ENCODE peak calls at places on chromosomes 3 and 15, in four cellular contexts. One of them, this sample, is unnamed.

GRCh38 chr15:58521293-58521991 is 89.7 kb downstream of the LIPC start:
- DNase-seq in aorta: peak; percentile 83
- DNase-seq in A673: peak; percentile 76
- DNase-seq in activated CD4-positive, alpha-beta T cell treated with anti-CD3 and anti-CD28 coated beads, Interleukin-2, amount 10 ng/mL, durations not matched to agents 7 days and 5 days: no peak
- DNase-seq in this sample: peak; percentile 97

GRCh38 chr3:45528429-45528828 is 66.1 kb upstream of the LIMD1 start:
- DNase-seq in aorta: no peak
- DNase-seq in A673: no peak
- DNase-seq in activated CD4-positive, alpha-beta T cell treated with anti-CD3 and anti-CD28 coated beads, Interleukin-2, amount 10 ng/mL, durations not matched to agents 7 days and 5 days: no peak
- DNase-seq in this sample: no peak

GRCh38 chr3:53192608-53193007 is 31.6 kb downstream of the PRKCD start:
- DNase-seq in A673: no peak
- DNase-seq in activated CD4-positive, alpha-beta T cell treated with anti-CD3 and anti-CD28 coated beads, Interleukin-2, amount 10 ng/mL, durations not matched to agents 7 days and 5 days: no peak
- DNase-seq in aorta: no peak
- DNase-seq in this sample: no peak

GRCh38 chr3:9781978-9782575 is 10.2 kb downstream of the TADA3 start:
- DNase-seq in aorta: no peak
- DNase-seq in activated CD4-positive, alpha-beta T cell treated with anti-CD3 and anti-CD28 coated beads, Interleukin-2, amount 10 ng/mL, durations not matched to agents 7 days and 5 days: no peak
- DNase-seq in A673: no peak
- DNase-seq in this sample: no peak

GRCh38 chr3:43736558-43736995 is 45.8 kb downstream of the ABHD5 start:
- DNase-seq in activated CD4-positive, alpha-beta T cell treated with anti-CD3 and anti-CD28 coated beads, Interleukin-2, amount 10 ng/mL, durations not matched to agents 7 days and 5 days: no peak
- DNase-seq in aorta: no peak
- DNase-seq in A673: no peak
- DNase-seq in this sample: no peak

GRCh38 chr15:70650567-70650966 is 112.8 kb downstream of the UACA start:
- DNase-seq in A673: no peak
- DNase-seq in activated CD4-positive, alpha-beta T cell treated with anti-CD3 and anti-CD28 coated beads, Interleukin-2, amount 10 ng/mL, durations not matched to agents 7 days and 5 days: no peak
- DNase-seq in aorta: no peak
- DNase-seq in this sample: no peak

GRCh38 chr3:125374501-125374995 is 577 bp downstream of the ZNF148 start:
- DNase-seq in aorta: peak; percentile 55
- DNase-seq in A673: peak; percentile 45
- DNase-seq in activated CD4-positive, alpha-beta T cell treated with anti-CD3 and anti-CD28 coated beads, Interleukin-2, amount 10 ng/mL, durations not matched to agents 7 days and 5 days: peak; percentile 19
- DNase-seq in this sample: no peak

GRCh38 chr3:196620228-196620627 is 19.3 kb upstream of the NRROS start:
- DNase-seq in A673: no peak
- DNase-seq in aorta: peak; percentile 68
- DNase-seq in activated CD4-positive, alpha-beta T cell treated with anti-CD3 and anti-CD28 coated beads, Interleukin-2, amount 10 ng/mL, durations not matched to agents 7 days and 5 days: no peak
- DNase-seq in this sample: peak; percentile 87

GRCh38 chr15:89666858-89667705 is 11.8 kb upstream of the KIF7 start:
- DNase-seq in activated CD4-positive, alpha-beta T cell treated with anti-CD3 and anti-CD28 coated beads, Interleukin-2, amount 10 ng/mL, durations not matched to agents 7 days and 5 days: no peak
- DNase-seq in aorta: no peak
- DNase-seq in A673: no peak
- DNase-seq in this sample: no peak

GRCh38 chr15:74960286-74960685 is 3.7 kb upstream of the RPP25 start:
- DNase-seq in activated CD4-positive, alpha-beta T cell treated with anti-CD3 and anti-CD28 coated beads, Interleukin-2, amount 10 ng/mL, durations not matched to agents 7 days and 5 days: no peak
- DNase-seq in aorta: no peak
- DNase-seq in A673: no peak
- DNase-seq in this sample: no peak

GRCh38 chr15:34953851-34954250 is 15.7 kb downstream of the AQR start:
- DNase-seq in activated CD4-positive, alpha-beta T cell treated with anti-CD3 and anti-CD28 coated beads, Interleukin-2, amount 10 ng/mL, durations not matched to agents 7 days and 5 days: no peak
- DNase-seq in aorta: no peak
- DNase-seq in A673: no peak
- DNase-seq in this sample: no peak

GRCh38 chr3:190070623-190071347 is 49.9 kb downstream of the P3H2 start:
- DNase-seq in A673: peak; percentile 33
- DNase-seq in activated CD4-positive, alpha-beta T cell treated with anti-CD3 and anti-CD28 coated beads, Interleukin-2, amount 10 ng/mL, durations not matched to agents 7 days and 5 days: no peak
- DNase-seq in aorta: no peak
- DNase-seq in this sample: no peak

GRCh38 chr3:48993834-48994233 is 3.8 kb downstream of the P4HTM start:
- DNase-seq in A673: no peak
- DNase-seq in aorta: no peak
- DNase-seq in activated CD4-positive, alpha-beta T cell treated with anti-CD3 and anti-CD28 coated beads, Interleukin-2, amount 10 ng/mL, durations not matched to agents 7 days and 5 days: no peak
- DNase-seq in this sample: no peak

GRCh38 chr3:188635258-188636038 is 481.5 kb downstream of the LPP start:
- DNase-seq in aorta: no peak
- DNase-seq in activated CD4-positive, alpha-beta T cell treated with anti-CD3 and anti-CD28 coated beads, Interleukin-2, amount 10 ng/mL, durations not matched to agents 7 days and 5 days: no peak
- DNase-seq in A673: peak; percentile 6
- DNase-seq in this sample: no peak

GRCh38 chr3:116291141-116291540 is 154.1 kb downstream of the LSAMP start:
- DNase-seq in activated CD4-positive, alpha-beta T cell treated with anti-CD3 and anti-CD28 coated beads, Interleukin-2, amount 10 ng/mL, durations not matched to agents 7 days and 5 days: no peak
- DNase-seq in A673: no peak
- DNase-seq in aorta: no peak
- DNase-seq in this sample: no peak

GRCh38 chr15:43042885-43043284 is 63.0 kb downstream of the UBR1 start:
- DNase-seq in aorta: no peak
- DNase-seq in A673: no peak
- DNase-seq in activated CD4-positive, alpha-beta T cell treated with anti-CD3 and anti-CD28 coated beads, Interleukin-2, amount 10 ng/mL, durations not matched to agents 7 days and 5 days: no peak
- DNase-seq in this sample: no peak

This sample was measured in CD14-positive monocyte.